ENCODE peak calls at places on chromosomes 3 and 15, in four cellular contexts. One of them, this sample, is unnamed.

GRCh38 chr3:99678023-99678422 is 39.6 kb downstream of the COL8A1 start:
- DNase-seq in NCI-H1694 treated with DMSO at 0.1 percent for 48 hours: no peak
- DNase-seq in HuH-7.5: no peak
- DNase-seq in NCI-H1092: no peak
- DNase-seq in this sample: no peak

GRCh38 chr3:194754091-194754490 is 68.4 kb downstream of the FAM43A start:
- DNase-seq in NCI-H1694 treated with DMSO at 0.1 percent for 48 hours: no peak
- DNase-seq in NCI-H1092: no peak
- DNase-seq in HuH-7.5: no peak
- DNase-seq in this sample: no peak

GRCh38 chr15:100759698-100760356 is 119.8 kb upstream of the ALDH1A3 start:
- DNase-seq in NCI-H1092: no peak
- DNase-seq in NCI-H1694 treated with DMSO at 0.1 percent for 48 hours: no peak
- DNase-seq in HuH-7.5: no peak
- DNase-seq in this sample: no peak

GRCh38 chr3:69088033-69088432 is 3.3 kb downstream of the ARL6IP5 start:
- DNase-seq in NCI-H1694 treated with DMSO at 0.1 percent for 48 hours: no peak
- DNase-seq in NCI-H1092: no peak
- DNase-seq in HuH-7.5: no peak
- DNase-seq in this sample: no peak

GRCh38 chr3:148158210-148158609 is 539.5 kb upstream of the AGTR1 start:
- DNase-seq in NCI-H1092: no peak
- DNase-seq in NCI-H1694 treated with DMSO at 0.1 percent for 48 hours: no peak
- DNase-seq in HuH-7.5: no peak
- DNase-seq in this sample: no peak

GRCh38 chr3:153087595-153088566 is 74.1 kb upstream of the RAP2B start:
- DNase-seq in NCI-H1694 treated with DMSO at 0.1 percent for 48 hours: no peak
- DNase-seq in HuH-7.5: no peak
- DNase-seq in NCI-H1092: no peak
- DNase-seq in this sample: no peak

GRCh38 chr3:149609595-149609994 is 48.2 kb downstream of the WWTR1 start:
- DNase-seq in HuH-7.5: no peak
- DNase-seq in NCI-H1694 treated with DMSO at 0.1 percent for 48 hours: no peak
- DNase-seq in NCI-H1092: no peak
- DNase-seq in this sample: no peak

GRCh38 chr3:195033531-195034091 is 237.3 kb downstream of the XXYLT1 start:
- DNase-seq in HuH-7.5: peak; percentile 68
- DNase-seq in NCI-H1694 treated with DMSO at 0.1 percent for 48 hours: no peak
- DNase-seq in NCI-H1092: no peak
- DNase-seq in this sample: no peak

This sample was measured in 8988T.